ENCODE peak calls at places on chromosomes 2 and 18, in ten cellular contexts. P, T, V, Z, H, A, Q, S, D and I are unnamed samples.

GRCh38 chr18:3511980-3512379 is 62.0 kb downstream of the TGIF1 start:
- DNase-seq in P (no peak), T (no peak), V (peak), Z (peak), H (no peak), A (peak), Q (no peak), S (no peak), D (no peak), I (no peak)

GRCh38 chr2:74457549-74458131 is 598 bp upstream of the WBP1 start:
- DNase-seq in P (peak), T (peak), V (peak), Z (no peak), H (peak), A (no peak), Q (peak), S (peak), D (peak), I (peak)

GRCh38 chr18:75464356-75464755 is 36.9 kb upstream of the SMIM21 start:
- DNase-seq in P (no peak), T (no peak), V (no peak), Z (no peak), H (no peak), A (no peak), Q (no peak), S (no peak), D (no peak), I (no peak)

GRCh38 chr2:73925853-73926492 is 707 bp upstream of the DGUOK start:
- DNase-seq in P (no peak), T (no peak), V (no peak), Z (no peak), H (no peak), A (no peak), Q (no peak), S (peak), D (peak), I (no peak)

GRCh38 chr2:190578158-190579057 is 43.9 kb upstream of the NEMP2 start:
- DNase-seq in P (no peak), T (no peak), V (no peak), Z (peak), H (no peak), A (peak), Q (no peak), S (no peak), D (no peak), I (no peak)

GRCh38 chr2:226873051-226873620 is 37.3 kb downstream of the RHBDD1 start:
- DNase-seq in P (no peak), T (no peak), V (peak), Z (no peak), H (no peak), A (peak), Q (no peak), S (peak), D (no peak), I (peak)

GRCh38 chr2:8307779-8308178 is 374.1 kb upstream of the ID2 start:
- DNase-seq in P (no peak), T (no peak), V (no peak), Z (no peak), H (no peak), A (no peak), Q (no peak), S (no peak), D (no peak), I (no peak)

GRCh38 chr2:223759569-223760430 is 77.6 kb downstream of the AP1S3 start:
- DNase-seq in P (no peak), T (no peak), V (peak), Z (peak), H (no peak), A (peak), Q (no peak), S (no peak), D (no peak), I (no peak)

GRCh38 chr2:230140667-230141066 is 71.9 kb upstream of the SLC16A14 start:
- DNase-seq in P (no peak), T (no peak), V (no peak), Z (no peak), H (no peak), A (no peak), Q (no peak), S (no peak), D (no peak), I (no peak)

GRCh38 chr2:2229898-2230817 is 100.9 kb downstream of the MYT1L start:
- DNase-seq in P (no peak), T (no peak), V (no peak), Z (peak), H (no peak), A (no peak), Q (no peak), S (no peak), D (no peak), I (no peak)

GRCh38 chr2:109335586-109336266 is 206.7 kb downstream of the SH3RF3 start:
- DNase-seq in P (no peak), T (no peak), V (peak), Z (peak), H (no peak), A (peak), Q (no peak), S (peak), D (no peak), I (no peak)

DNA sequence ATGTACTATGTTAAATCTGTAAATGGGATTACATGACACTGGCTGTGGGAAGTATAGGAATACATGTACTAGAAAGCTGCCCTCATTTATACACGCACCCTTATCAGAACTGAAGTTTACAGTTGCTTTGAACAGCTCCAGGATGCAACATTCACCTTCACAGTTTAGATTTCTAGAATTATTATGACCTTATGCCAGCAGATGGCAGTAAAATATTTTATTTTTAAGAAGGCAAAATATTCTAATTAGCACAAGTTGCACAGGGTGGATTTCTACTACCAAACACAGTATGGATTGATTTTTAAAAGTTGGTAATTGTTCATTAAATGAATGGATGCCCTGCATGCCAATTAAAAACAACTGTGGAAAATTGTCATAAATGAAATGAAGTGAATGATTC is 670.4 kb downstream of the KCNJ3 start:
- DNase-seq in P (no peak), T (no peak), V (peak), Z (peak), H (no peak), A (peak), Q (no peak), S (no peak), D (no peak), I (no peak)
- TF ChIP-seq CTCF in P (peak), T (peak), V (peak), Z (peak), H (no peak), A (peak), Q (no peak), S (no peak), D (no peak), I (peak)

DNA sequence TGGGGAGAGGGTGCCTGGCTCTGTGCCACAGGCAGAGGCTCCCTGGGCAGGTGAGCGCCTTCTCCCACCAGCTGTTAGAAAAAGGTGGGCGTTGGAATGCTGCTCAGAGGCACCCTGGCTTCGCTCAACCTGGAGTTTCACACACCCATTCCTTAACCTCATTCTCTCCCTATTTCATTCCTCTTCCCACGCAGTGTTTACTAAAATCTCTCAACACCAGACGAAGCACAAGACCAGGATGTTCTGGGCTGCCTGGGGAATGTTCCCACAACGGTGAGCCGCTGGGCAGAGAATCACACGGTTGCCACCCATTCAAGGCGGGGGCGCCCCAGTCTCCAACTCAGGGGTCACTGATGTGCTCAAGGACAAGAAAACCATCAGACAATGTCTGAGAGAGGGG is 64.5 kb downstream of the TGFA start:
- DNase-seq in P (no peak), T (no peak), V (no peak), Z (no peak), H (no peak), A (no peak), Q (no peak), S (no peak), D (no peak), I (no peak)
- TF ChIP-seq CTCF in P (no peak), T (no peak), V (no peak), Z (no peak), H (no peak), A (no peak), Q (no peak), S (no peak), D (no peak), I (no peak)

DNA sequence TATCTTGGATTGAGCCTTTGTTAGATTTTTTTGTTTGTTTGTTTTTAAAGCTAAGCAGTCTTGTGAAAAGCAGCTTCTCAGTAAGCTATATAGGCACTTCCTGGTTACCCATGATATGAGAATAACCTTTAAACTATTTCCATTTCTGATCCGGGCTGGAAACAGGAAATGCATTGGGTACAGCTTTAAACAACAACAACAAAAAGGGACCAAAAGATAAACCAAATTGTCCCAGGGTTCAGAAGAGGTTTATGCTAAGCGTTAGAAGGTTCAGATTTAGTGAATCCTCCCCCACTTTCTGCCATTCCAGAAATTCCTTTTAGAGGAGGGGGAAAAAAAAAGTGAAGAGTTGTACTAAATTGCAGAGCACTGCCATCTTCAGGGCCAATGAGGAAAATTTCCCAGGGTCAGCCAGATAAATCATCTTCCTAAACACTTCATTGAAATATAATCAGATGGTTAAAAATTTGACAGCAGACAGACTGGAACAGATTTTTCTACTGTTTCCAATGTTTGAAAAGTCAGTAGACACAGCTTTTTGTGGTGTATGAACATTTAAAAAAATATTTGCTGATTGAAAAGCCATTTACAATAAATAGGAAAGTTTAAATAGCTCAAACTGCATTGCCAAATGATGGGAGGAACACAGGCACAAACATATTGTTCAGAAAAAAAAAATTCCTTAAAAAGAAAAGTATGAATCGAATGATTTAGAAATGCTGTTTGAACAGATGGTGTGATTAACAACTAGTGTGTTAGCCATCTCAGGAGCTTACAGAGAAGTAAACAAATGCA is 190.0 kb upstream of the TANK start:
- DNase-seq in P (no peak), T (no peak), V (peak), Z (peak), H (no peak), A (peak), Q (peak), S (peak), D (no peak), I (no peak)
- TF ChIP-seq CTCF in P (peak), T (peak), V (peak), Z (peak), H (peak), A (peak), Q (peak), S (peak), D (peak), I (peak)

DNA sequence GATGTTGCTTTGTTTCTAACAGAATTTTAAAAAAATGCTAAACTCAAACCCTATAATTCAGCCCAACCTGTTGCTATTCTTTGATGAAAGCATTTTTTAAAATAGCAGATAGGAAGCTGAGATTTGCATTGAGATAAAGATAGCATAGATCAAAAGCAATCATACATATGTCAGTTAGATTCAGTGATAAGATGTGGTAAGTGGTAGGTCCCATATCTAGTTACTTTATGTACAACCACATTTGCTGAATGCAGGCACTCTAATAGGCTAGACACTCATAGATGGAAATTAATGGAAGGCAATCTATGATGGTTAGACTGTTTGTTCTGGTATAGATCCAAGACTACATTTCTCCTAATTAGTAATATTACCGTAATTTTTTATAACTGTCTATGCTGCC is 27.2 kb upstream of the C1D start:
- DNase-seq in P (no peak), T (no peak), V (no peak), Z (no peak), H (no peak), A (no peak), Q (no peak), S (no peak), D (no peak), I (no peak)
- TF ChIP-seq CTCF in P (no peak), T (no peak), V (no peak), Z (no peak), H (no peak), A (no peak), Q (no peak), S (no peak), D (no peak), I (no peak)

DNA sequence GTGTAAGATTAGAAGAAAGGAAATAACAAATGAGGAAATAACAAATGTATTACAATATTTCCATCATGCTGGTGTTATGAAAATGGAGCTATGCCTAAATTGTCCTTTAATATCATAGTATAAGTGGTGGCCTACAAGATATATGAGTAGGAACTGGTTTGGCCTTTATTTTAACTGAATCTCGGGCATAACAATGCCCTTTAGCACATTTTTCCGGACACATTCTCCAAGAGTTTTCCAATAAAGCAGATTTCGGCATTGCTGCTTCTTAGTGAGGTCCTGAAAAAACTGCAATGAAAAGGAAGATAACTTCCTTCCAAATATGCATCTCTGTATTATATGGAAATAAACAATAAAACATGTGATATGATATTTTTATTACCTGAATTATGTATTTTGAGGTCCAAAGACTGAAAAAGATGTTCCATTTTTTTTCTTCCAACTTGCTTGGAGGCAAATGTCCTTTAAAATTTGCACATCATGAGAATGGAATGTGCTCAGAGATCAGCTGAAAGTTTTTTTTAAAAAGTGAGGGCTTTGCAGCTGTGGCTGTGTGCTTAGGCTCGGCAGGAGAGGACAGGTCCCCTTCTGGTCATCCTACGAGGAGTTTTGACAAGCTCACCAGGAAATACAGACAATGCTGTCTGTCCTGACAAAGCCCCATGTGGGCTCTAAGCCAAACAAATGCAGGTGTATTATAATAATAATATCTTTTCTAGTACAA is 132.3 kb upstream of the RND3 start:
- DNase-seq in P (no peak), T (no peak), V (peak), Z (peak), H (no peak), A (peak), Q (no peak), S (no peak), D (no peak), I (no peak)
- TF ChIP-seq CTCF in P (no peak), T (no peak), V (no peak), Z (no peak), H (no peak), A (no peak), Q (no peak), S (no peak), D (no peak), I (no peak)